ENCODE peak calls at places on chromosomes 6 and 20, in five cellular contexts. R is HCT116; S is stomach; X is right lobe of liver; M is effector memory CD4-positive, alpha-beta T cell. T is an unnamed sample.

GRCh38 chr6:140320081-140320798 is 945.8 kb upstream of the CITED2 start:
- DNase-seq in M (no peak), S (no peak), X (no peak), R (no peak), T (no peak)

GRCh38 chr20:24866008-24866407 is 83.1 kb upstream of the CST7 start:
- DNase-seq in M (no peak), R (no peak), S (no peak), X (no peak), T (no peak)

GRCh38 chr6:136012198-136012884 is 160.8 kb downstream of the PDE7B start:
- DNase-seq in X (no peak), R (no peak), M (no peak), S (no peak), T (no peak)

GRCh38 chr20:64009811-64010387 is 26.1 kb upstream of the C20orf204 start:
- DNase-seq in X (no peak), S (no peak), R (no peak), M (no peak), T (no peak)

GRCh38 chr20:41339957-41340326 is 679 bp upstream of the LPIN3 start:
- DNase-seq in X (peak; percentile 92), S (peak; percentile 96), M (peak; percentile 76), R (peak; percentile 76), T (peak; percentile 95)

GRCh38 chr20:63022501-63022900 is 15.7 kb upstream of the BHLHE23 start:
- DNase-seq in X (no peak), S (no peak), M (no peak), R (no peak), T (no peak)

GRCh38 chr20:24472426-24472825 is 3.0 kb downstream of the SYNDIG1 start:
- DNase-seq in M (no peak), R (no peak), S (no peak), X (no peak), T (no peak)

GRCh38 chr20:59177266-59178250 is 13.9 kb downstream of the ZNF831 start:
- DNase-seq in M (no peak), R (no peak), S (no peak), X (no peak), T (no peak)

GRCh38 chr20:41664584-41664983 is 46.4 kb upstream of the CHD6 start:
- DNase-seq in X (no peak), S (no peak), R (peak; percentile 37), M (no peak), T (no peak)

GRCh38 chr6:105077592-105078463 is 102.0 kb downstream of the POPDC3 start:
- DNase-seq in S (no peak), X (no peak), R (peak; percentile 44), M (no peak), T (no peak)

GRCh38 chr6:126067080-126067479 is 80.7 kb downstream of the TRMT11 start:
- DNase-seq in S (no peak), R (no peak), M (no peak), X (no peak), T (no peak)

GRCh38 chr6:20213271-20213798 is 1.1 kb upstream of the MBOAT1 start:
- DNase-seq in M (no peak), R (no peak), X (no peak), S (no peak), T (no peak)

GRCh38 chr6:11433860-11434259 is 103.7 kb upstream of the TMEM170B start:
- DNase-seq in X (no peak), M (no peak), R (no peak), S (no peak), T (no peak)

GRCh38 chr6:26232950-26233607 is 131.9 kb upstream of the BTN3A2 start:
- DNase-seq in M (no peak), R (no peak), X (no peak), S (no peak), T (no peak)

GRCh38 chr20:17236766-17237165 is 9.9 kb downstream of the PCSK2 start:
- DNase-seq in R (no peak), M (no peak), X (no peak), S (no peak), T (no peak)

GRCh38 chr6:114288696-114289095 is 54.1 kb downstream of the HS3ST5 start:
- DNase-seq in M (no peak), S (no peak), X (no peak), R (no peak), T (no peak)

GRCh38 chr6:161074496-161075140 is 83.0 kb downstream of the MAP3K4 start:
- DNase-seq in X (no peak), R (no peak), M (no peak), S (no peak), T (no peak)

GRCh38 chr6:67889682-67889995 is 745.4 kb upstream of the ADGRB3 start:
- DNase-seq in R (no peak), M (no peak), X (no peak), S (no peak), T (no peak)

GRCh38 chr6:11251553-11252358 is 19.3 kb upstream of the NEDD9 start:
- DNase-seq in X (no peak), R (no peak), M (no peak), S (peak; percentile 50), T (peak; percentile 33)

GRCh38 chr20:12965212-12965879 is 43.4 kb upstream of the SPTLC3 start:
- DNase-seq in X (no peak), S (no peak), M (no peak), R (no peak), T (no peak)

GRCh38 chr6:148272084-148272483 is 70.6 kb upstream of the SASH1 start:
- DNase-seq in R (no peak), S (no peak), X (no peak), M (no peak), T (no peak)

GRCh38 chr6:7414811-7415210 is 25.2 kb downstream of the RIOK1 start:
- DNase-seq in M (no peak), R (no peak), X (no peak), S (no peak), T (no peak)

GRCh38 chr6:139452176-139452876 is 77.9 kb upstream of the CITED2 start:
- DNase-seq in M (no peak), S (no peak), X (no peak), R (no peak), T (no peak)

GRCh38 chr20:44532981-44533331 is 11.1 kb upstream of the SERINC3 start:
- DNase-seq in S (no peak), R (no peak), X (no peak), M (no peak), T (no peak)

GRCh38 chr6:32371204-32371603 is 499 bp downstream of the TSBP1 start:
- DNase-seq in R (no peak), X (no peak), S (no peak), M (no peak), T (no peak)

GRCh38 chr20:48015136-48015925 is 230.1 kb upstream of the SULF2 start:
- DNase-seq in S (no peak), M (no peak), X (no peak), R (no peak), T (no peak)

GRCh38 chr6:157314705-157315321 is 8.5 kb downstream of the TMEM242 start:
- DNase-seq in X (no peak), R (peak; percentile 58), M (no peak), S (no peak), T (no peak)

GRCh38 chr20:25408890-25409289 is 1.4 kb downstream of the GINS1 start:
- DNase-seq in M (no peak), R (no peak), X (no peak), S (no peak), T (no peak)

GRCh38 chr6:28490191-28490890 is 25.3 kb downstream of the GPX6 start:
- DNase-seq in M (no peak), S (no peak), X (no peak), R (no peak), T (no peak)

GRCh38 chr6:24908555-24908954 is 27.2 kb downstream of the RIPOR2 start:
- DNase-seq in X (no peak), R (no peak), M (no peak), S (no peak), T (no peak)
- H3K27ac ChIP-seq in X (no peak overlapping the region), R (no peak overlapping the region), M (peak overlapping the region; percentile 80), S (peak overlapping the region; percentile 65), T (no peak overlapping the region)

GRCh38 chr6:96007663-96008062 is 8.1 kb upstream of the FUT9 start:
- DNase-seq in R (no peak), S (no peak), X (no peak), M (no peak), T (no peak)

GRCh38 chr6:96002576-96002910 is 13.2 kb upstream of the FUT9 start:
- DNase-seq in M (no peak), R (no peak), S (no peak), X (no peak), T (no peak)

GRCh38 chr6:96001891-96002575 is 13.7 kb upstream of the FUT9 start:
- DNase-seq in X (no peak), R (no peak), S (no peak), M (no peak), T (no peak)

DNA sequence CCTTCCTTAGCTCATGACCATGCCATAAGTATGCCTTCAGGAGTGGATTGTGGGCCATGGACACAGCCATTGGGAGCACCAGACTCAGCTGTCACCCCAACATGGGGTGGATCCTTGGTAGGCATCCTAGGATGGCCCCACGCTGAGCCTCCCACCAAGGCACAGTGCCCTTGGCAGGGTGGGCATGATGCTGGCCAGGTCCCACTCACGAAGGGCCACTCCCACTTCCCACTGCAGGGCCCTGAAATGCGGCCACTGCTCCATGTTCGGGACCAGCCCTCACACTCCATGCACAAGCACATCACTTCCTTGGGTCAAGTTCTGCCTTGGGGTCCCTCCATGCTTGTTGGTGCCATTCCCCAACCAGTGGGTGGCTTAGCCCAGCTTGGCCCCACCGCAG is 12.9 kb upstream of the FUT9 start:
- DNase-seq in S (no peak), X (no peak), R (no peak), M (no peak), T (no peak)
- H3K4me3 ChIP-seq in S (no peak overlapping the region), X (no peak overlapping the region), R (no peak overlapping the region), M (no peak overlapping the region), T (no peak overlapping the region)

GRCh38 chr6:17519120-17519519 is 81.0 kb upstream of the FAM8A1 start:
- DNase-seq in S (no peak), R (no peak), M (no peak), X (no peak), T (no peak)
- H3K36me3 ChIP-seq in S (no peaks in the 10 kb centered on the region), R (no peaks in the 10 kb centered on the region), M (no peaks in the 10 kb centered on the region), X (no peaks in the 10 kb centered on the region), T (no peaks in the 10 kb centered on the region)

DNA sequence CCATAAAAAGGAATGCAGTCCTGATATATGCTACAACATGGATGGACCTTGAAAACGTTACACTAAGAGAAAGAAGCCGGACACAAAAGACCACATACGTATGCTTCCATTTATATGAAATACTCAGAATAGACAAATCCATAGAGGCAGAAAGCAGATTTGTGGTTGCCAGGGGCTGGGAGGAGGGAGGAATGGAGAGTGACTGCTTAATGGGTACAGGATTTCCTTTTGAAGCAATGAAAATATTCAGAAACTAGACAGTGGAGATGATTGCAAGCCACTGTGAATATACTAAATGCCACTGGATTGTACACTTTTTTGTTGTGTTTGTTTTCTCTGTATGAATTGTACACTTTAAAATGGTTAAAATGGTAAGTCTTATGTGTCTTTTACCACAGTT is 29.4 kb upstream of the CDKN1A start:
- DNase-seq in R (no peak), M (no peak), S (no peak), X (no peak), T (no peak)
- H3K27ac ChIP-seq in R (no peak overlapping the region), M (no peak overlapping the region), S (no peak overlapping the region), X (no peak overlapping the region), T (no peak overlapping the region)

T was measured in pancreas.